ENCODE peak calls at places on chromosome 1, in six cellular contexts. One of them, this sample, is unnamed.

GRCh38 chr1:165284471-165284870 is 72.0 kb downstream of the LMX1A start:
- DNase-seq in psoas muscle: no peak
- DNase-seq in effector memory CD4-positive, alpha-beta T cell: no peak
- DNase-seq in IMR-90: no peak
- DNase-seq in mesenchymal stem cell: no peak
- DNase-seq in fibroblast of lung: no peak
- DNase-seq in this sample: no peak

GRCh38 chr1:21012937-21013336 is 163.8 kb downstream of the EIF4G3 start:
- DNase-seq in psoas muscle: no peak
- DNase-seq in effector memory CD4-positive, alpha-beta T cell: no peak
- DNase-seq in IMR-90: peak
- DNase-seq in mesenchymal stem cell: peak
- DNase-seq in fibroblast of lung: peak
- DNase-seq in this sample: no peak

GRCh38 chr1:194795917-194796593 is 1609.6 kb upstream of the B3GALT2 start:
- DNase-seq in psoas muscle: no peak
- DNase-seq in effector memory CD4-positive, alpha-beta T cell: no peak
- DNase-seq in IMR-90: no peak
- DNase-seq in mesenchymal stem cell: no peak
- DNase-seq in fibroblast of lung: no peak
- DNase-seq in this sample: no peak

GRCh38 chr1:86852737-86853408 is 61.1 kb downstream of the SELENOF start:
- DNase-seq in psoas muscle: no peak
- DNase-seq in effector memory CD4-positive, alpha-beta T cell: no peak
- DNase-seq in IMR-90: no peak
- DNase-seq in mesenchymal stem cell: no peak
- DNase-seq in fibroblast of lung: no peak
- DNase-seq in this sample: no peak

GRCh38 chr1:117678246-117678977 is 72.6 kb downstream of the TENT5C start:
- DNase-seq in psoas muscle: no peak
- DNase-seq in effector memory CD4-positive, alpha-beta T cell: no peak
- DNase-seq in IMR-90: no peak
- DNase-seq in mesenchymal stem cell: peak
- DNase-seq in fibroblast of lung: no peak
- DNase-seq in this sample: no peak

GRCh38 chr1:227869281-227869842 is 53.9 kb downstream of the PRSS38 start:
- DNase-seq in psoas muscle: no peak
- DNase-seq in effector memory CD4-positive, alpha-beta T cell: no peak
- DNase-seq in IMR-90: peak
- DNase-seq in mesenchymal stem cell: no peak
- DNase-seq in fibroblast of lung: no peak
- DNase-seq in this sample: no peak

GRCh38 chr1:10267319-10267718 is 56.9 kb downstream of the KIF1B start:
- DNase-seq in psoas muscle: no peak
- DNase-seq in effector memory CD4-positive, alpha-beta T cell: no peak
- DNase-seq in IMR-90: peak
- DNase-seq in mesenchymal stem cell: no peak
- DNase-seq in fibroblast of lung: peak
- DNase-seq in this sample: no peak

GRCh38 chr1:8134546-8135235 is 108.6 kb upstream of the ERRFI1 start:
- DNase-seq in psoas muscle: no peak
- DNase-seq in effector memory CD4-positive, alpha-beta T cell: no peak
- DNase-seq in IMR-90: no peak
- DNase-seq in mesenchymal stem cell: peak
- DNase-seq in fibroblast of lung: no peak
- DNase-seq in this sample: no peak

GRCh38 chr1:229756666-229757065 is 130.6 kb downstream of the URB2 start:
- DNase-seq in psoas muscle: no peak
- DNase-seq in effector memory CD4-positive, alpha-beta T cell: no peak
- DNase-seq in IMR-90: peak
- DNase-seq in mesenchymal stem cell: no peak
- DNase-seq in fibroblast of lung: peak
- DNase-seq in this sample: no peak

GRCh38 chr1:38727629-38728175 is 131.9 kb downstream of the RRAGC start:
- DNase-seq in psoas muscle: no peak
- DNase-seq in effector memory CD4-positive, alpha-beta T cell: no peak
- DNase-seq in IMR-90: no peak
- DNase-seq in mesenchymal stem cell: no peak
- DNase-seq in fibroblast of lung: no peak
- DNase-seq in this sample: no peak

GRCh38 chr1:247113094-247113497 is 8.9 kb upstream of the ZNF669 start:
- DNase-seq in psoas muscle: no peak
- DNase-seq in effector memory CD4-positive, alpha-beta T cell: no peak
- DNase-seq in IMR-90: no peak
- DNase-seq in mesenchymal stem cell: no peak
- DNase-seq in fibroblast of lung: no peak
- DNase-seq in this sample: no peak

GRCh38 chr1:18414321-18414720 is 66.4 kb upstream of the KLHDC7A start:
- DNase-seq in psoas muscle: no peak
- DNase-seq in effector memory CD4-positive, alpha-beta T cell: no peak
- DNase-seq in IMR-90: no peak
- DNase-seq in mesenchymal stem cell: no peak
- DNase-seq in fibroblast of lung: no peak
- DNase-seq in this sample: no peak

GRCh38 chr1:216531308-216532239 is 108.3 kb upstream of the USH2A start:
- DNase-seq in psoas muscle: no peak
- DNase-seq in effector memory CD4-positive, alpha-beta T cell: no peak
- DNase-seq in IMR-90: peak
- DNase-seq in mesenchymal stem cell: peak
- DNase-seq in fibroblast of lung: peak
- DNase-seq in this sample: no peak

GRCh38 chr1:69994261-69994660 is 211.1 kb downstream of the LRRC40 start:
- DNase-seq in psoas muscle: no peak
- DNase-seq in effector memory CD4-positive, alpha-beta T cell: no peak
- DNase-seq in IMR-90: no peak
- DNase-seq in mesenchymal stem cell: peak
- DNase-seq in fibroblast of lung: peak
- DNase-seq in this sample: no peak

GRCh38 chr1:38865112-38865715 is 5.6 kb upstream of the RRAGC start:
- DNase-seq in psoas muscle: no peak
- DNase-seq in effector memory CD4-positive, alpha-beta T cell: no peak
- DNase-seq in IMR-90: no peak
- DNase-seq in mesenchymal stem cell: no peak
- DNase-seq in fibroblast of lung: no peak
- DNase-seq in this sample: no peak

GRCh38 chr1:172149377-172149776 is 271.1 kb upstream of the C1orf105 start:
- DNase-seq in psoas muscle: no peak
- DNase-seq in effector memory CD4-positive, alpha-beta T cell: no peak
- DNase-seq in IMR-90: peak
- DNase-seq in mesenchymal stem cell: no peak
- DNase-seq in fibroblast of lung: no peak
- DNase-seq in this sample: no peak

GRCh38 chr1:32863516-32864245 is 7.0 kb downstream of the FNDC5 start:
- DNase-seq in psoas muscle: no peak
- DNase-seq in effector memory CD4-positive, alpha-beta T cell: no peak
- DNase-seq in IMR-90: no peak
- DNase-seq in mesenchymal stem cell: no peak
- DNase-seq in fibroblast of lung: no peak
- DNase-seq in this sample: no peak

GRCh38 chr1:94955767-94956632 is 29.1 kb upstream of the CNN3 start:
- DNase-seq in psoas muscle: no peak
- DNase-seq in effector memory CD4-positive, alpha-beta T cell: no peak
- DNase-seq in IMR-90: peak
- DNase-seq in mesenchymal stem cell: peak
- DNase-seq in fibroblast of lung: peak
- DNase-seq in this sample: no peak
- H3K27ac ChIP-seq in psoas muscle: no peak
- H3K27ac ChIP-seq in effector memory CD4-positive, alpha-beta T cell: no peak
- H3K27ac ChIP-seq in IMR-90: peak
- H3K27ac ChIP-seq in mesenchymal stem cell: no peak
- H3K27ac ChIP-seq in fibroblast of lung: no peak
- H3K27ac ChIP-seq in this sample: no peak

GRCh38 chr1:1364266-1364665 is 5.9 kb upstream of the MXRA8 start:
- DNase-seq in psoas muscle: no peak
- DNase-seq in effector memory CD4-positive, alpha-beta T cell: no peak
- DNase-seq in IMR-90: no peak
- DNase-seq in mesenchymal stem cell: no peak
- DNase-seq in fibroblast of lung: no peak
- DNase-seq in this sample: no peak
- H3K27ac ChIP-seq in psoas muscle: no peak
- H3K27ac ChIP-seq in effector memory CD4-positive, alpha-beta T cell: no peak
- H3K27ac ChIP-seq in IMR-90: no peak
- H3K27ac ChIP-seq in mesenchymal stem cell: no peak
- H3K27ac ChIP-seq in fibroblast of lung: no peak
- H3K27ac ChIP-seq in this sample: no peak

GRCh38 chr1:74726063-74726462 is 6.8 kb downstream of the CRYZ start:
- DNase-seq in psoas muscle: no peak
- DNase-seq in effector memory CD4-positive, alpha-beta T cell: no peak
- DNase-seq in IMR-90: no peak
- DNase-seq in mesenchymal stem cell: no peak
- DNase-seq in fibroblast of lung: no peak
- DNase-seq in this sample: no peak

GRCh38 chr1:74731399-74732052 is 1.3 kb downstream of the CRYZ start:
- DNase-seq in psoas muscle: no peak
- DNase-seq in effector memory CD4-positive, alpha-beta T cell: no peak
- DNase-seq in IMR-90: peak
- DNase-seq in mesenchymal stem cell: peak
- DNase-seq in fibroblast of lung: peak
- DNase-seq in this sample: no peak

GRCh38 chr1:74728736-74729135 is 4.1 kb downstream of the CRYZ start:
- DNase-seq in psoas muscle: no peak
- DNase-seq in effector memory CD4-positive, alpha-beta T cell: no peak
- DNase-seq in IMR-90: peak
- DNase-seq in mesenchymal stem cell: peak
- DNase-seq in fibroblast of lung: peak
- DNase-seq in this sample: no peak

GRCh38 chr1:74732960-74733615 is at the start of the genes CRYZ and TYW3:
- DNase-seq in psoas muscle: peak
- DNase-seq in effector memory CD4-positive, alpha-beta T cell: peak
- DNase-seq in IMR-90: peak
- DNase-seq in mesenchymal stem cell: peak
- DNase-seq in fibroblast of lung: peak
- DNase-seq in this sample: peak

GRCh38 chr1:74729741-74730478 is 2.9 kb downstream of the CRYZ start:
- DNase-seq in psoas muscle: no peak
- DNase-seq in effector memory CD4-positive, alpha-beta T cell: no peak
- DNase-seq in IMR-90: peak
- DNase-seq in mesenchymal stem cell: peak
- DNase-seq in fibroblast of lung: peak
- DNase-seq in this sample: no peak
- H3K27ac ChIP-seq in psoas muscle: no peak
- H3K27ac ChIP-seq in effector memory CD4-positive, alpha-beta T cell: no peak
- H3K27ac ChIP-seq in IMR-90: no peak
- H3K27ac ChIP-seq in mesenchymal stem cell: peak
- H3K27ac ChIP-seq in fibroblast of lung: no peak
- H3K27ac ChIP-seq in this sample: no peak

GRCh38 chr1:35559317-35559944 is 1.8 kb downstream of the NCDN start:
- DNase-seq in psoas muscle: no peak
- DNase-seq in effector memory CD4-positive, alpha-beta T cell: no peak
- DNase-seq in IMR-90: no peak
- DNase-seq in mesenchymal stem cell: no peak
- DNase-seq in fibroblast of lung: no peak
- DNase-seq in this sample: no peak

GRCh38 chr1:35557118-35557610 is at the start of gene KIAA0319L:
- DNase-seq in psoas muscle: peak
- DNase-seq in effector memory CD4-positive, alpha-beta T cell: no peak
- DNase-seq in IMR-90: peak
- DNase-seq in mesenchymal stem cell: no peak
- DNase-seq in fibroblast of lung: no peak
- DNase-seq in this sample: peak

GRCh38 chr1:35558374-35559316 is 1.0 kb downstream of the NCDN start:
- DNase-seq in psoas muscle: no peak
- DNase-seq in effector memory CD4-positive, alpha-beta T cell: no peak
- DNase-seq in IMR-90: no peak
- DNase-seq in mesenchymal stem cell: no peak
- DNase-seq in fibroblast of lung: no peak
- DNase-seq in this sample: peak

GRCh38 chr1:35556494-35557117 is 597 bp downstream of the KIAA0319L start:
- DNase-seq in psoas muscle: no peak
- DNase-seq in effector memory CD4-positive, alpha-beta T cell: no peak
- DNase-seq in IMR-90: no peak
- DNase-seq in mesenchymal stem cell: no peak
- DNase-seq in fibroblast of lung: no peak
- DNase-seq in this sample: no peak

GRCh38 chr1:35557611-35558373 is at the start of gene NCDN:
- DNase-seq in psoas muscle: peak
- DNase-seq in effector memory CD4-positive, alpha-beta T cell: peak
- DNase-seq in IMR-90: peak
- DNase-seq in mesenchymal stem cell: peak
- DNase-seq in fibroblast of lung: peak
- DNase-seq in this sample: peak
- H3K27ac ChIP-seq in psoas muscle: peak
- H3K27ac ChIP-seq in effector memory CD4-positive, alpha-beta T cell: peak
- H3K27ac ChIP-seq in IMR-90: peak
- H3K27ac ChIP-seq in mesenchymal stem cell: peak
- H3K27ac ChIP-seq in fibroblast of lung: peak
- H3K27ac ChIP-seq in this sample: peak